ENCODE peak calls at places on chromosomes 11 and 22, in nine cellular contexts. T is ELR; J is AML-193; N is fibroblast of pulmonary artery; U is HFF-Myc; K is hypothalamus; I is nephron progenitor cell; B is PC-9; F is activated CD8-positive, alpha-beta memory T cell treated with anti-CD3 and anti-CD28 coated beads for 4 hours. S is an unnamed sample.

GRCh38 chr11:79013509-79013908 is 427.3 kb downstream of the TENM4 start:
- DNase-seq in K (no peak), U (no peak), F (no peak), J (no peak), I (no peak), B (no peak), T (no peak), N (peak; percentile 23), S (no peak)

GRCh38 chr11:111541209-111542061 is 915 bp downstream of the LAYN start:
- DNase-seq in T (peak; percentile 92), F (no peak), B (no peak), J (no peak), N (peak; percentile 84), I (peak; percentile 54), U (peak; percentile 56), K (peak; percentile 38), S (no peak)

GRCh38 chr11:66419825-66420224 is 1.0 kb upstream of the NPAS4 start:
- DNase-seq in B (no peak), T (no peak), K (no peak), U (no peak), F (no peak), J (no peak), I (peak; percentile 56), N (no peak), S (no peak)

GRCh38 chr11:86497310-86497709 is 122.6 kb downstream of the CCDC81 start:
- DNase-seq in I (no peak), K (no peak), B (peak; percentile 96), N (no peak), F (no peak), T (peak; percentile 21), U (no peak), J (no peak), S (no peak)

GRCh38 chr11:2357246-2357645 is 19.9 kb upstream of the CD81 start:
- DNase-seq in J (no peak), F (no peak), N (no peak), B (no peak), K (no peak), I (no peak), T (no peak), U (no peak), S (no peak)

GRCh38 chr11:6601041-6601461 is 2.4 kb downstream of the RRP8 start:
- DNase-seq in K (no peak), U (no peak), B (no peak), N (no peak), T (no peak), J (no peak), I (no peak), F (no peak), S (no peak)

GRCh38 chr22:30013201-30013600 is 67.1 kb upstream of the HORMAD2 start:
- DNase-seq in U (no peak), F (no peak), K (no peak), I (no peak), B (no peak), T (no peak), J (no peak), N (no peak), S (no peak)

GRCh38 chr11:110337570-110338193 is 41.3 kb upstream of the RDX start:
- DNase-seq in K (no peak), U (no peak), T (peak; percentile 68), F (no peak), J (no peak), I (no peak), N (peak; percentile 40), B (peak; percentile 94), S (no peak)

GRCh38 chr22:19878461-19879247 is 24.0 kb upstream of the GNB1L start:
- DNase-seq in B (no peak), U (no peak), K (no peak), F (no peak), J (no peak), T (no peak), N (no peak), I (no peak), S (no peak)

GRCh38 chr11:17020831-17021230 is 6.6 kb upstream of the PLEKHA7 start:
- DNase-seq in U (no peak), B (no peak), K (no peak), T (no peak), I (no peak), J (no peak), F (no peak), N (no peak), S (no peak)

GRCh38 chr22:46967445-46968358 is 205.3 kb downstream of the TBC1D22A start:
- DNase-seq in J (no peak), B (no peak), N (no peak), F (no peak), K (no peak), T (no peak), I (no peak), U (no peak), S (no peak)

GRCh38 chr11:61917357-61918109 is at the start of gene RAB3IL1:
- DNase-seq in B (no peak), K (peak; percentile 77), T (peak; percentile 42), J (no peak), I (peak; percentile 85), N (peak; percentile 53), U (peak; percentile 19), F (no peak), S (no peak)

GRCh38 chr22:36469094-36469710 is 12.2 kb downstream of the TXN2 start:
- DNase-seq in U (no peak), F (no peak), K (no peak), I (no peak), B (no peak), T (no peak), J (no peak), N (no peak), S (no peak)

GRCh38 chr11:21401496-21401895 is 732.1 kb downstream of the NELL1 start:
- DNase-seq in F (no peak), J (no peak), K (no peak), B (no peak), U (no peak), T (no peak), N (no peak), I (no peak), S (no peak)

GRCh38 chr11:33191456-33191855 is 30.2 kb upstream of the CSTF3 start:
- DNase-seq in U (no peak), K (no peak), I (no peak), F (no peak), J (no peak), N (no peak), T (no peak), B (no peak), S (no peak)

GRCh38 chr22:33598821-33599220 is 321.5 kb downstream of the LARGE1 start:
- DNase-seq in B (no peak), J (no peak), K (no peak), N (no peak), I (no peak), T (no peak), F (no peak), U (no peak), S (no peak)